ENCODE peak calls at places on chromosomes 5 and 9, in six cellular contexts. V, N, D, X, Q and Y are unnamed samples.

GRCh38 chr9:110933350-110934001 is 104.8 kb downstream of the LPAR1 start:
- ATAC-seq in D (no peak), Q (no peak), N (no peak), X (no peak), V (no peak), Y (no peak)

GRCh38 chr5:150245111-150245789 is 44.3 kb downstream of the CAMK2A start:
- ATAC-seq in V (peak), X (peak), Q (no peak), N (no peak), D (peak), Y (peak)

GRCh38 chr5:14236757-14237156 is 93.6 kb downstream of the TRIO start:
- ATAC-seq in Q (no peak), N (peak), D (no peak), V (no peak), X (no peak), Y (no peak)

GRCh38 chr9:16344343-16344742 is 526.1 kb downstream of the BNC2 start:
- ATAC-seq in D (peak), V (no peak), Q (no peak), N (no peak), X (no peak), Y (peak)

GRCh38 chr5:72134226-72134625 is 27.0 kb downstream of the MAP1B start:
- ATAC-seq in X (no peak), Q (no peak), V (no peak), N (no peak), D (no peak), Y (no peak)

GRCh38 chr9:21119093-21119770 is 22.4 kb downstream of the IFNW1 start:
- ATAC-seq in Q (no peak), D (no peak), N (no peak), V (no peak), X (peak), Y (no peak)

GRCh38 chr5:89817841-89818240 is 591.7 kb downstream of the CETN3 start:
- ATAC-seq in N (no peak), X (no peak), V (no peak), Q (no peak), D (no peak), Y (no peak)

GRCh38 chr9:133078486-133078885 is 16.7 kb downstream of the CEL start:
- ATAC-seq in Q (no peak), V (no peak), D (no peak), N (no peak), X (no peak), Y (no peak)

GRCh38 chr9:95157491-95158151 is 159.9 kb downstream of the FANCC start:
- ATAC-seq in V (peak), Q (no peak), D (peak), X (peak), N (no peak), Y (peak)